ENCODE peak calls at places on chromosomes 6 and 20, in seven cellular contexts. A is neuronal stem cell, J is H1, M is mesenchymal stem cell, F is IMR-90, G is H9, H is mesendoderm. R is an unnamed sample.

GRCh38 chr6:168247456-168248147 is 72.0 kb downstream of the DACT2 start:
- DNase-seq in A (no peak), J (no peak), M (peak; percentile 68), F (no peak), G (no peak), H (no peak), R (no peak)

GRCh38 chr6:89951574-89952360 is 57.5 kb downstream of the GJA10 start:
- DNase-seq in A (no peak), J (no peak), M (no peak), F (peak; percentile 31), G (peak; percentile 64), H (peak; percentile 39), R (no peak)

GRCh38 chr20:51720384-51720783 is 47.8 kb downstream of the ATP9A start:
- DNase-seq in A (no peak), J (no peak), M (no peak), F (no peak), G (no peak), H (no peak), R (no peak)

GRCh38 chr6:26126394-26127221 is 39.4 kb downstream of the HFE start:
- DNase-seq in A (no peak), J (no peak), M (no peak), F (peak; percentile 43), G (no peak), H (no peak), R (no peak)

GRCh38 chr20:38181971-38182370 is 16.9 kb upstream of the TGM2 start:
- DNase-seq in A (no peak), J (no peak), M (no peak), F (no peak), G (no peak), H (no peak), R (no peak)

GRCh38 chr20:17969884-17970409 is 1.1 kb downstream of the MGME1 start:
- DNase-seq in A (no peak), J (no peak), M (no peak), F (peak; percentile 70), G (no peak), H (peak; percentile 81), R (no peak)

GRCh38 chr20:50456452-50457324 is 53.5 kb upstream of the PTPN1 start:
- DNase-seq in A (no peak), J (no peak), M (no peak), F (no peak), G (no peak), H (no peak), R (no peak)

GRCh38 chr6:49332781-49333180 is 130.3 kb downstream of the MMUT start:
- DNase-seq in A (no peak), J (no peak), M (no peak), F (no peak), G (no peak), H (no peak), R (no peak)

GRCh38 chr20:32485126-32485769 is 99.9 kb downstream of the NOL4L start:
- DNase-seq in A (peak; percentile 59), J (peak; percentile 70), M (peak; percentile 89), F (peak; percentile 83), G (peak; percentile 68), H (peak; percentile 75), R (peak; percentile 64)

GRCh38 chr20:63548992-63549391 is 1.4 kb upstream of the SRMS start:
- DNase-seq in A (no peak), J (no peak), M (no peak), F (no peak), G (no peak), H (no peak), R (no peak)
- H3K18ac ChIP-seq in A (no peak overlapping the region), J (peak overlapping the region; percentile 71), M (no peak overlapping the region), F (no peak overlapping the region), G (no peak overlapping the region), H (no peak overlapping the region), R (no peak overlapping the region)

GRCh38 chr6:112008482-112008881 is 45.4 kb upstream of the CCN6 start:
- DNase-seq in A (no peak), J (no peak), M (no peak), F (peak; percentile 36), G (no peak), H (no peak), R (no peak)
- H2AK5ac ChIP-seq in A (no peak overlapping the region), J (no peak overlapping the region), M (no peak overlapping the region), F (peak overlapping the region; percentile 63), G (no peak overlapping the region), H (no peak overlapping the region), R (no peak overlapping the region)

GRCh38 chr6:103910018-103910417 is 949.7 kb downstream of the HACE1 start:
- DNase-seq in A (no peak), J (no peak), M (no peak), F (no peak), G (no peak), H (no peak), R (no peak)

GRCh38 chr6:103908898-103909297 is 950.8 kb downstream of the HACE1 start:
- DNase-seq in A (no peak), J (no peak), M (no peak), F (no peak), G (peak; percentile 34), H (peak; percentile 0), R (no peak)
- H3K23ac ChIP-seq in A (no peak overlapping the region), J (no peak overlapping the region), M (no peak overlapping the region), F (no peak overlapping the region), G (no peak overlapping the region), H (no peak overlapping the region), R (no peak overlapping the region)

DNA sequence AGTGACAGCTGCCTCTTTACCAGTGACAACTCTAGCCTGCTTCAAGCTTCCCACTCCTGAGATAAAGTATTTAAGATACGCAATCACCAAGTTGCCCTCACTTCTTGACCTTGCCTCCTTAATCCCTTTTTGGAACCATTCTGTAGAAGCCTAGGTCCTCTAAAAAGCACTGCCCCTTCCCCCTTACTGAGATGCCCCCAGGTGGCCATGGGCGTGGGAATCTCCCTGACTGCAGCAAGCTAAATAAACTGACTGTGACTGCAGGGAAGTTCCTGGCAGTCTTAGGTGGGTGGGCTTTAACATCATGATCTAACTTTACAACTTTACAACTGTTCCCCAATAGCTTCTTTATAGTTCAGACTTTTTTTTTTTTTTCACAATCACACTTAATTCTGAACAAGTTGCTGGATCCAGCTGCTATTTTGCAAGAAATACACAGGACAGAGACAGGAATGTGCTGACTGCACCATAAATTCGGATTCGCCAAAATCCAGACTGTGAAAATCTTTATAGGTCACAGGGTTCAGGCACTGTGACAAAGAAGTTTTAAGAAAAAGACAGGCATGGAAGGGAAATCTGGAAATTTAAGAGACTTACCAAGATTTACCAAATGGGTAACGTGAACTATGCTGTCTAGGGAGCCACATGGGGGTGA is 344.2 kb upstream of the SULF2 start:
- DNase-seq in A (no peak), J (no peak), M (no peak), F (no peak), G (no peak), H (no peak), R (no peak)
- H3K18ac ChIP-seq in A (no peak overlapping the region), J (no peak overlapping the region), M (no peak overlapping the region), F (no peak overlapping the region), G (no peak overlapping the region), H (no peak overlapping the region), R (no peak overlapping the region)

DNA sequence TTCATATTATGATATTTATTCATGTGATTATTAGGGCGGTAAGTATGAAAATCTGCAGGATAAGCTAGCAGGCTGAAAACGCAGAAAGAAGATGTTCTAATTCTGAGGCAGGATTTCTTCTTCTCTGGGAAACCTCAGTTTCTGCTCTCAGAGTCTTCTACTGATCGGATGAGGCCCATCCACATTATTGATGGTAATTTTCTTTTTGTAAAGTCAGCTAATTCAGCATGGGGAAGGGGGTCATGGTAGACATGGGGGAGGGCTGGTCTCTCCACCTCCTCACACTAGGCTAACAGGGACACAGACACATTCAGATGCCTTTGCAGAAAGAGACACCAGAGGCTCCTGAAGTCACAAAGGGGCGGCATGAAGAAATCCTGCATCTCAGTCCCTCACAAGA is 21.7 kb upstream of the MICA start:
- DNase-seq in A (no peak), J (no peak), M (no peak), F (no peak), G (no peak), H (no peak), R (no peak)
- H2AK5ac ChIP-seq in A (no peak overlapping the region), J (no peak overlapping the region), M (no peak overlapping the region), F (no peak overlapping the region), G (no peak overlapping the region), H (no peak overlapping the region), R (no peak overlapping the region)

GRCh38 chr6:63319911-63320310 is at the start of gene LGSN:
- DNase-seq in A (no peak), J (no peak), M (no peak), F (no peak), G (no peak), H (peak; percentile 19), R (peak; percentile 16)
- H3K23ac ChIP-seq in A (no peak within 1 kb of the TSS), J (no peak within 1 kb of the TSS), M (no peak within 1 kb of the TSS), F (no peak within 1 kb of the TSS), G (no peak within 1 kb of the TSS), H (no peak within 1 kb of the TSS), R (no peak within 1 kb of the TSS)

GRCh38 chr6:45148711-45149341 is 179.3 kb upstream of the RUNX2 start:
- DNase-seq in A (no peak), J (no peak), M (peak; percentile 20), F (peak; percentile 55), G (no peak), H (no peak), R (peak; percentile 12)

GRCh38 chr6:45148278-45148677 is 179.9 kb upstream of the RUNX2 start:
- DNase-seq in A (no peak), J (no peak), M (no peak), F (peak; percentile 2), G (no peak), H (no peak), R (no peak)
- H3K18ac ChIP-seq in A (no peak overlapping the region), J (no peak overlapping the region), M (no peak overlapping the region), F (peak overlapping the region; percentile 77), G (no peak overlapping the region), H (no peak overlapping the region), R (no peak overlapping the region)

GRCh38 chr6:78462728-78463127 is 404.6 kb upstream of the IRAK1BP1 start:
- DNase-seq in A (no peak), J (no peak), M (no peak), F (no peak), G (no peak), H (no peak), R (no peak)

GRCh38 chr6:78460711-78461110 is 406.6 kb upstream of the IRAK1BP1 start:
- DNase-seq in A (no peak), J (no peak), M (no peak), F (no peak), G (no peak), H (no peak), R (peak; percentile 10)

GRCh38 chr6:78465042-78465634 is 402.2 kb upstream of the IRAK1BP1 start:
- DNase-seq in A (no peak), J (no peak), M (no peak), F (no peak), G (no peak), H (no peak), R (no peak)
- H2AK5ac ChIP-seq in A (no peak overlapping the region), J (no peak overlapping the region), M (no peak overlapping the region), F (no peak overlapping the region), G (no peak overlapping the region), H (no peak overlapping the region), R (no peak overlapping the region)

GRCh38 chr20:40908311-40908710 is 120.3 kb upstream of the TOP1 start:
- DNase-seq in A (no peak), J (no peak), M (no peak), F (no peak), G (no peak), H (no peak), R (no peak)
- H3K23ac ChIP-seq in A (no peak overlapping the region), J (no peak overlapping the region), M (no peak overlapping the region), F (no peak overlapping the region), G (no peak overlapping the region), H (no peak overlapping the region), R (no peak overlapping the region)

DNA sequence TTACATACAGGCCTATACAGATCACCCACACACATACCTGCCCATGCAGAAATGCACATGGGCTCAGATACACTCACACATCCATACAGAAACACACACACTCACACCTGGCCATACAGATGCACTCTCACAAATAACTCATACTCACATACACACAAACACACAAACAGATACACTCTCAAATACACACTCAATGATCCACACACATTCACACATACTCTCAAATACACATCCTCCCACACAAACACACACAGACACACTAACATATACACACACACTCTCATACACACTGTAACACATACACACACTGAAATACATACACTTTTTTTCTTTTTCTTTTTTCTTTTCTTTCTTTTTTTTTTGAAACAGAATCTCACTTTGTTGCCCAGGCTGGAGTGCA is 90.7 kb downstream of the CDH22 start:
- DNase-seq in A (no peak), J (no peak), M (no peak), F (no peak), G (no peak), H (no peak), R (no peak)
- H3K18ac ChIP-seq in A (no peak overlapping the region), J (no peak overlapping the region), M (no peak overlapping the region), F (no peak overlapping the region), G (no peak overlapping the region), H (no peak overlapping the region), R (no peak overlapping the region)

R was measured in trophoblast cell.